ENCODE peak calls at places on chromosomes 5 and 9, in six cellular contexts. G, A, H, K, U and L are unnamed samples.

GRCh38 chr5:171413153-171413910 is 6.1 kb upstream of the FGF18 start:
- DNase-seq in A (no peak), K (no peak), H (no peak), G (no peak), U (no peak), L (no peak)

GRCh38 chr9:26058111-26058895 is 380.1 kb upstream of the TUSC1 start:
- DNase-seq in H (peak), G (no peak), A (no peak), U (no peak), K (no peak), L (no peak)

GRCh38 chr5:171580506-171581265 is 161.2 kb downstream of the FGF18 start:
- DNase-seq in H (peak), A (no peak), K (no peak), G (no peak), U (no peak), L (no peak)

GRCh38 chr5:177601126-177601525 is 1.2 kb downstream of the B4GALT7 start:
- DNase-seq in U (no peak), H (no peak), A (no peak), G (no peak), K (no peak), L (no peak)

GRCh38 chr5:10607023-10607665 is 43.3 kb downstream of the ANKRD33B start:
- DNase-seq in K (no peak), A (peak), H (no peak), U (peak), G (peak), L (peak)

GRCh38 chr9:134491436-134491835 is 150.2 kb upstream of the COL5A1 start:
- DNase-seq in U (no peak), H (no peak), G (no peak), K (no peak), A (no peak), L (no peak)

GRCh38 chr5:113031557-113031956 is 55.0 kb downstream of the DCP2 start:
- DNase-seq in U (no peak), A (no peak), H (no peak), K (no peak), G (no peak), L (no peak)

GRCh38 chr5:79544136-79544535 is 30.2 kb upstream of the HOMER1 start:
- DNase-seq in K (no peak), A (no peak), G (no peak), U (no peak), H (peak), L (no peak)

GRCh38 chr5:137728048-137728447 is 7.8 kb downstream of the KLHL3 start:
- DNase-seq in K (no peak), G (no peak), H (no peak), A (no peak), U (no peak), L (no peak)

GRCh38 chr5:72209515-72210115 is 102.3 kb downstream of the MAP1B start:
- DNase-seq in H (no peak), U (no peak), A (no peak), K (no peak), G (peak), L (no peak)

GRCh38 chr9:104969116-104969515 is 41.2 kb upstream of the ABCA1 start:
- DNase-seq in K (no peak), A (no peak), G (peak), H (no peak), U (no peak), L (no peak)

GRCh38 chr5:32512916-32513315 is 68.4 kb upstream of the ZFR start:
- DNase-seq in U (no peak), A (no peak), G (no peak), H (peak), K (no peak), L (no peak)

GRCh38 chr5:143342607-143343006 is 60.9 kb downstream of the NR3C1 start:
- DNase-seq in G (no peak), H (no peak), U (no peak), K (no peak), A (no peak), L (no peak)

GRCh38 chr5:137856916-137857862 is 10.5 kb upstream of the MYOT start:
- DNase-seq in A (no peak), K (no peak), U (no peak), H (no peak), G (no peak), L (no peak)

GRCh38 chr9:111896942-111897830 is 572 bp downstream of the UGCG start:
- DNase-seq in H (peak), G (peak), U (peak), A (peak), K (peak), L (peak)

GRCh38 chr5:98935206-98935605 is 6.4 kb upstream of the CHD1 start:
- DNase-seq in U (no peak), G (no peak), K (no peak), A (no peak), H (peak), L (no peak)

GRCh38 chr5:12141496-12141895 is 237.2 kb upstream of the CTNND2 start:
- DNase-seq in H (no peak), K (no peak), A (no peak), U (no peak), G (no peak), L (no peak)

GRCh38 chr5:149414405-149415244 is 35.5 kb upstream of the IL17B start:
- DNase-seq in G (no peak), A (no peak), U (no peak), K (no peak), H (peak), L (no peak)

GRCh38 chr5:78738693-78739300 is 90.2 kb upstream of the LHFPL2 start:
- DNase-seq in U (no peak), K (no peak), H (no peak), G (no peak), A (no peak), L (no peak)

GRCh38 chr5:33494476-33494875 is 53.7 kb downstream of the TARS1 start:
- DNase-seq in K (no peak), U (no peak), H (no peak), G (no peak), A (no peak), L (no peak)

GRCh38 chr5:147098233-147098790 is 136.5 kb upstream of the STK32A start:
- DNase-seq in H (peak), A (peak), G (peak), U (peak), K (no peak), L (peak)

GRCh38 chr5:6396043-6396442 is 17.7 kb upstream of the MED10 start:
- DNase-seq in A (no peak), G (no peak), U (no peak), H (no peak), K (no peak), L (no peak)

GRCh38 chr5:75235711-75236110 is 967 bp downstream of the ANKRD31 start:
- DNase-seq in A (no peak), G (no peak), U (no peak), K (no peak), H (no peak), L (no peak)

GRCh38 chr5:172617817-172618216 is 23.2 kb upstream of the NEURL1B start:
- DNase-seq in H (no peak), K (no peak), A (no peak), G (peak), U (no peak), L (no peak)

GRCh38 chr9:36866840-36867239 is 167.2 kb downstream of the PAX5 start:
- DNase-seq in G (no peak), A (no peak), K (no peak), H (no peak), U (no peak), L (no peak)
- TF ChIP-seq CTCF in G (peak), A (no peak), K (peak), H (no peak), U (no peak), L (no peak)

DNA sequence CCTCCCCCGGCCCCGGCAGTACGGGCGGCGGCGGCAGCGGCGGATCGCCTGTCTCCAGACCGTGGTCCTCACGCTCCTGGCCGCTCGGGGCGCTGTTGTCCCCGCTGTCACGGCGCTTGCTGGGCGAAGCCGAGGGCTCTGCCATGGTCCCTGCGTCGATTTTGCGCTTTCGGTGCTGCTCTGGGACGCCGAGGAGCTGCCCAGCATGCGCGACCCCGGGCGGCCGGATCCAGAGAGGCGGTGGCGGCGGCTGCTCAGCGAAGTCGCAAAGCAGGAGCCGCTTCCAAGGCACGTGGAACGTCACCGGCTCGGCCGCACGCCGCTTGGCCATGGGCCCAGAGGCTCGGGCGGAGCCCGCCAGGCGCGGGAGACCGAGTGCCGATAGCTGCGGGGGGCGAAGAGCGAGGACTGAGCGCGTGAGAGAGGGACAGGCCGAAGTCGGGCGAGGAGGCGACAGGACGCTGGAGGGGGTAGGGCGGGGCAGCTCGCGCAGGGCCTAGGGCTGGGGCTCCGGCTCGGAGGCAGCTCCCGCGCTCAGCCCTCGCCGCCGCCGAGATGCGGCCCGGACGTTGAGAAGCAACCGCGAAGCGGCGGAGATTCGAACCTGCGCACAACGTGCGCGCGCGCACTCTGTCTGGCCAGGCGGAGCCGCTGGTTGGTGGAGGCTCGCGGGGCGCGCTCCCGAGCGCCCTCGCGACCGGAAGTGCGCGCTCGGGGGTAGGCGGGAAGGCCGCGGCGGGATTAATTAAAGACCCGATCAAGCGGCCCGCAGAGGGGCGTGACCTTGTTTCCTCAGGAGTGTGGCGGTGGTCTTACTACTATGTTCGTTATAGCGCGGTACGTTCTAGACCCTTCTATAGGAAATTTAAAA is at the start of gene C9orf40:
- DNase-seq in U (peak), A (peak), G (peak), K (peak), H (peak), L (peak)
- TF ChIP-seq CTCF in U (peak), A (peak), G (peak), K (peak), H (peak), L (peak)

GRCh38 chr5:141155540-141156374 is 5.9 kb downstream of the PCDHB6 start:
- DNase-seq in G (peak), H (no peak), K (no peak), U (no peak), A (no peak), L (no peak)
- TF ChIP-seq CTCF in G (peak), H (no peak), K (no peak), U (no peak), A (no peak), L (no peak)

GRCh38 chr5:163347671-163348070 is 89.7 kb upstream of the CCNG1 start:
- DNase-seq in A (peak), H (peak), K (peak), G (peak), U (peak), L (peak)

GRCh38 chr5:163354685-163355084 is 82.7 kb upstream of the CCNG1 start:
- DNase-seq in G (no peak), K (no peak), A (peak), U (peak), H (no peak), L (no peak)

GRCh38 chr5:163352531-163352930 is 84.9 kb upstream of the CCNG1 start:
- DNase-seq in U (no peak), G (no peak), H (no peak), A (no peak), K (no peak), L (no peak)

DNA sequence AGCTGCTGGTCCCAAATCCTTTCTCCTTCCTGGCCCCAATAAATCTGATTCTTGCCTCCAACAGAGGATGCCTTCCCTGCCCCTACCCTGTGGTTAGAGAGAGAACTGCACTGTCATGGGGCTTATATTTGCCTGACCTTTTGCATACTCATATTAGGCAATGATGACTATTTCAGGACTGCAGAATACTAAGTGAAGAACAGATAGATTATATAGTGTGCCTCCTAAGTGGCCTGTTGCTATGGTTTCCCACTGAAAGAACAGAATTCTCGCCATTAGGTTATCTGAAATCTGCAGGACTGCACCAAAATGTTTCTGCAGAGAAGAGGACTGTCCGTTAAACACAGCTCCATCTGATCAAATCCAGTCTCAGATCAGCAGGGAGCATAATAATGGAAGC is 87.3 kb upstream of the CCNG1 start:
- DNase-seq in K (no peak), A (no peak), U (no peak), H (peak), G (no peak), L (no peak)
- TF ChIP-seq CTCF in K (peak), A (no peak), U (no peak), H (peak), G (no peak), L (no peak)

GRCh38 chr5:168311061-168311566 is 19.7 kb downstream of the WWC1 start:
- DNase-seq in H (no peak), K (no peak), U (no peak), G (peak), A (no peak), L (no peak)
- TF ChIP-seq CTCF in H (no peak), K (peak), U (no peak), G (peak), A (no peak), L (no peak)

DNA sequence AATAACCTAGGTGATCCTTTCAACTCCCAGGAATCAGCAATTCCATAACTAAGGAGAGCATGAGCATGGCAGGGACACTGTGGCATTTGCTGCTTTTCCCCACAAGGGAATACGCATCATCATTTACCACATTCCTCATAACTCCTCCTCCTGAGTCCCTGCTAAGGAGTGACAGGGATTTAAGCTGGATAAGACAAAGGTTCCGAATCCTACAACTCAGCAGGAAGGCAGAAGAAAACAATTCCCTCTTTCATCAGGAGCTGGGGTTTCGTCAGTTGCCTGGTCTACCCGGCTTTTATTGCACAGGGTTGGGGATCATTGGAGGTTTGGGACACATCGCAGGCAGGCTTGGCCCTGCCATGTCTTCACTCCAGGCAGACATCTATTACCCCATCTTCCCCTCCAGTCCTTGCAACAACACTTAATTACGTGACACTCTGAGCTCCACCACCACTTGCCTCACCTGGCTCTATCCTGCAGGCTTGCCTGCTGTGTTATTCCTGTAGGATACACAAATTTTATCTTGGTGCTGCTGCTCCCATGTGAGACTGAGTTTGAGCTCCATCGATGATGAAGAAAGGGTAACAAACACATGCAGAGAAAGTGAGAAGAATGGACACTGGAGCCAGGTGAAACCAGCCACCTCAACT is 563.0 kb upstream of the KLF4 start:
- DNase-seq in U (no peak), H (no peak), G (no peak), K (no peak), A (no peak), L (no peak)
- TF ChIP-seq CTCF in U (no peak), H (no peak), G (no peak), K (no peak), A (no peak), L (no peak)

GRCh38 chr9:4740623-4741364 is at the start of gene AK3:
- DNase-seq in G (peak), A (peak), K (peak), H (peak), U (peak), L (peak)
- TF ChIP-seq CTCF in G (peak), A (peak), K (peak), H (no peak), U (peak), L (no peak)